ENCODE peak calls at places on chromosomes 4 and X, in six cellular contexts. W is DMS153; C is OCI-LY7; B is ELR; K is stimulated activated CD8-positive, alpha-beta memory T cell treated with anti-CD3 and anti-CD28 coated beads, Interleukin-12 subunit alpha, Interleukin-12 subunit beta, amount 100 ng/mL, for 1 hour; R is Caki2. A is an unnamed sample.

GRCh38 chr4:88779431-88779830 is 81.8 kb upstream of the NAP1L5 start:
- DNase-seq in W (no peak), K (no peak), C (no peak), B (no peak), R (peak; percentile 69), A (no peak)

GRCh38 chr4:10123227-10124101 is 6.9 kb upstream of the WDR1 start:
- DNase-seq in R (no peak), B (no peak), C (no peak), K (no peak), W (no peak), A (peak; percentile 49)

GRCh38 chrX:69291111-69291510 is 125.9 kb upstream of the PJA1 start:
- DNase-seq in C (no peak), B (no peak), R (no peak), K (no peak), W (no peak), A (no peak)

GRCh38 chrX:136525738-136526606 is 6.0 kb upstream of the VGLL1 start:
- DNase-seq in B (peak; percentile 56), C (no peak), W (peak; percentile 7), K (no peak), R (peak; percentile 43), A (peak; percentile 81)

GRCh38 chr4:119652978-119653377 is 24.4 kb upstream of the PDE5A start:
- DNase-seq in W (no peak), R (no peak), C (no peak), K (no peak), B (peak; percentile 27), A (no peak)

GRCh38 chrX:110159865-110160264 is 157.0 kb downstream of the TMEM164 start:
- DNase-seq in R (no peak), B (no peak), W (no peak), C (no peak), K (no peak), A (no peak)

GRCh38 chrX:139332441-139332840 is 198.1 kb upstream of the F9 start:
- DNase-seq in B (no peak), C (no peak), K (no peak), W (no peak), R (no peak), A (no peak)

GRCh38 chr4:146058531-146058930 is 117.0 kb upstream of the LSM6 start:
- DNase-seq in K (no peak), W (no peak), C (peak; percentile 35), R (no peak), B (no peak), A (no peak)

GRCh38 chrX:49291615-49292337 is 11.7 kb upstream of the GAGE10 start:
- DNase-seq in R (no peak), C (peak; percentile 51), W (no peak), K (peak; percentile 43), B (peak; percentile 62), A (peak; percentile 54)

GRCh38 chr4:63922146-63922545 is 487.1 kb downstream of the TECRL start:
- DNase-seq in B (peak; percentile 17), R (no peak), C (no peak), K (no peak), W (no peak), A (no peak)

GRCh38 chr4:126582737-126583136 is 1050.0 kb upstream of the INTU start:
- DNase-seq in K (no peak), W (no peak), B (peak; percentile 34), R (no peak), C (no peak), A (no peak)

GRCh38 chr4:109411964-109412363 is 21.7 kb upstream of the SEC24B start:
- DNase-seq in K (no peak), W (no peak), R (no peak), B (no peak), C (no peak), A (no peak)

GRCh38 chrX:137988470-137988869 is 422.5 kb downstream of the ZIC3 start:
- DNase-seq in C (no peak), R (no peak), W (peak; percentile 47), K (no peak), B (no peak), A (no peak)

A was measured in uterus.